ENCODE peak calls at places on chromosomes 2 and 18, in nine cellular contexts. W, M, O, A, Z, X, N, B and J are unnamed samples.
A peak's percentile ranks its signal among the peaks of the same experiment; 100 is the strongest.

GRCh38 chr2:153823880-153824279 is 47.8 kb upstream of the GALNT13 start:
- DNase-seq in M (no peak), Z (no peak), X (no peak), B (no peak), W (no peak), O (no peak), N (no peak), A (no peak), J (no peak)

GRCh38 chr2:70385966-70386595 is 84.2 kb upstream of the FAM136A start:
- DNase-seq in X (no peak), O (no peak), B (no peak), W (no peak), N (no peak), Z (no peak), A (no peak), M (no peak), J (no peak)

GRCh38 chr2:224038049-224038829 is 847 bp downstream of the SERPINE2 start:
- DNase-seq in O (peak; percentile 46), B (no peak), X (peak; percentile 35), A (no peak), Z (peak; percentile 47), W (peak; percentile 11), N (peak; percentile 63), M (no peak), J (peak; percentile 4)

GRCh38 chr2:53987336-53987921 is 16.6 kb upstream of the PSME4 start:
- DNase-seq in N (no peak), W (no peak), O (no peak), A (no peak), X (no peak), B (no peak), M (no peak), Z (peak; percentile 47), J (no peak)

GRCh38 chr2:40436093-40436475 is 15.8 kb downstream of the SLC8A1 start:
- DNase-seq in N (no peak), B (no peak), Z (no peak), X (no peak), M (no peak), W (no peak), O (no peak), A (no peak), J (no peak)

GRCh38 chr2:108444941-108445840 is 3.8 kb upstream of the GCC2 start:
- DNase-seq in M (no peak), Z (peak; percentile 57), N (no peak), A (no peak), X (no peak), O (no peak), B (no peak), W (no peak), J (no peak)

GRCh38 chr2:10911291-10912075 is at the start of gene KCNF1:
- DNase-seq in A (no peak), X (no peak), N (peak; percentile 15), M (no peak), Z (peak; percentile 81), B (no peak), W (no peak), O (no peak), J (no peak)

GRCh38 chr2:216115224-216115582 is 6.1 kb downstream of the XRCC5 start:
- DNase-seq in M (no peak), A (no peak), N (no peak), X (no peak), W (no peak), Z (peak; percentile 55), B (no peak), O (no peak), J (no peak)

GRCh38 chr2:105848367-105848766 is 103.7 kb downstream of the NCK2 start:
- DNase-seq in X (no peak), W (no peak), B (no peak), Z (no peak), O (no peak), N (no peak), M (no peak), A (no peak), J (no peak)

GRCh38 chr2:7857904-7858303 is 824.0 kb upstream of the ID2 start:
- DNase-seq in O (no peak), B (no peak), X (no peak), A (no peak), N (no peak), W (no peak), Z (no peak), M (no peak), J (no peak)

GRCh38 chr2:171297951-171298350 is 135.8 kb downstream of the METTL8 start:
- DNase-seq in B (no peak), Z (no peak), M (no peak), A (no peak), W (no peak), O (no peak), X (no peak), N (no peak), J (no peak)

GRCh38 chr2:226661789-226662545 is 137.7 kb downstream of the IRS1 start:
- DNase-seq in B (no peak), A (no peak), X (no peak), M (no peak), W (no peak), Z (no peak), N (no peak), O (peak; percentile 45), J (no peak)

GRCh38 chr2:109356251-109357035 is 227.4 kb downstream of the SH3RF3 start:
- DNase-seq in B (peak; percentile 10), W (no peak), O (no peak), Z (no peak), X (no peak), M (no peak), A (no peak), N (no peak), J (no peak)

GRCh38 chr2:144237108-144237507 is 282.8 kb downstream of the ZEB2 start:
- DNase-seq in A (no peak), N (no peak), B (no peak), O (no peak), M (no peak), X (no peak), Z (no peak), W (no peak), J (no peak)

GRCh38 chr2:20400787-20401494 is 45.9 kb upstream of the RHOB start:
- DNase-seq in W (no peak), X (no peak), Z (no peak), O (no peak), N (no peak), M (no peak), A (no peak), B (no peak), J (no peak)

GRCh38 chr18:37199741-37200140 is 365.9 kb downstream of the CELF4 start:
- DNase-seq in W (no peak), A (no peak), X (no peak), B (no peak), N (no peak), O (no peak), Z (no peak), M (no peak), J (no peak)

GRCh38 chr18:62596145-62597005 is 73.5 kb downstream of the ZCCHC2 start:
- DNase-seq in W (no peak), N (no peak), M (no peak), A (no peak), Z (peak; percentile 29), X (no peak), B (no peak), O (no peak), J (no peak)

GRCh38 chr2:54525321-54525720 is 69.2 kb downstream of the SPTBN1 start:
- DNase-seq in N (no peak), A (no peak), X (no peak), O (no peak), M (no peak), B (no peak), Z (no peak), W (no peak), J (no peak)

GRCh38 chr2:11357428-11357972 is 13.1 kb upstream of the ROCK2 start:
- DNase-seq in X (no peak), A (no peak), W (no peak), M (no peak), B (no peak), Z (no peak), O (no peak), N (no peak), J (no peak)

GRCh38 chr2:216687111-216687510 is 8.2 kb downstream of the IGFBP5 start:
- DNase-seq in M (no peak), N (no peak), X (no peak), B (no peak), Z (no peak), A (no peak), O (no peak), W (no peak), J (no peak)

GRCh38 chr2:88735853-88736252 is 44.4 kb downstream of the RPIA start:
- DNase-seq in O (no peak), W (no peak), M (no peak), A (no peak), N (no peak), B (no peak), Z (no peak), X (peak; percentile 15), J (no peak)

GRCh38 chr2:26477126-26477910 is 606 bp downstream of the OTOF start:
- DNase-seq in W (no peak), A (no peak), X (no peak), O (peak; percentile 31), M (no peak), N (no peak), Z (peak; percentile 33), B (no peak), J (no peak)

GRCh38 chr2:64267699-64268098 is 123.5 kb upstream of the PELI1 start:
- DNase-seq in M (no peak), Z (peak; percentile 92), N (no peak), X (no peak), B (no peak), O (no peak), A (no peak), W (no peak), J (no peak)

GRCh38 chr18:12233378-12233777 is 20.8 kb upstream of the CIDEA start:
- DNase-seq in Z (peak; percentile 77), N (no peak), M (no peak), X (no peak), O (no peak), B (no peak), A (no peak), W (no peak), J (no peak)

GRCh38 chr2:109434351-109434750 is 179.4 kb downstream of the SEPTIN10 start:
- DNase-seq in W (no peak), M (no peak), X (no peak), B (no peak), O (no peak), N (no peak), Z (no peak), A (no peak), J (no peak)

GRCh38 chr2:97812916-97813315 is 99.5 kb downstream of the ZAP70 start:
- DNase-seq in Z (no peak), B (no peak), A (no peak), O (no peak), N (no peak), M (no peak), X (no peak), W (no peak), J (no peak)

GRCh38 chr18:76657428-76657827 is 162.4 kb upstream of the ZNF516 start:
- DNase-seq in X (no peak), B (no peak), A (no peak), M (no peak), Z (no peak), W (no peak), N (no peak), O (no peak), J (no peak)

GRCh38 chr2:196959750-196960392 is 33.4 kb upstream of the PGAP1 start:
- DNase-seq in Z (no peak), A (no peak), M (no peak), O (no peak), B (no peak), N (no peak), W (no peak), X (no peak), J (no peak)

GRCh38 chr2:223081789-223082188 is 29.8 kb downstream of the KCNE4 start:
- DNase-seq in W (no peak), A (no peak), X (no peak), N (no peak), Z (no peak), M (no peak), O (no peak), B (no peak), J (no peak)

GRCh38 chr2:62197609-62198236 is 1.8 kb downstream of the B3GNT2 start:
- DNase-seq in B (no peak), N (peak; percentile 30), X (no peak), O (peak; percentile 69), Z (peak; percentile 30), A (no peak), W (no peak), M (no peak), J (no peak)

GRCh38 chr18:56258178-56258577 is 380.2 kb downstream of the TXNL1 start:
- DNase-seq in X (no peak), B (no peak), W (no peak), A (no peak), N (no peak), Z (no peak), M (no peak), O (no peak), J (no peak)